ENCODE peak calls at places on chromosome 22, in five cellular contexts. One of them, this sample, is unnamed.

GRCh38 chr22:29631725-29632124 is 28.3 kb downstream of the NF2 start:
- DNase-seq in CD8-positive, alpha-beta memory T cell: no peak
- DNase-seq in activated effector memory CD4-positive, alpha-beta T cell treated with anti-CD3 and anti-CD28 coated beads, Interleukin-2, amount 50 U/mL, for 16 hours: no peak
- DNase-seq in EL: no peak
- DNase-seq in GM12865: no peak
- DNase-seq in this sample: no peak

GRCh38 chr22:48615171-48616008 is 1212.3 kb downstream of the BRD1 start:
- DNase-seq in GM12865: no peak
- DNase-seq in activated effector memory CD4-positive, alpha-beta T cell treated with anti-CD3 and anti-CD28 coated beads, Interleukin-2, amount 50 U/mL, for 16 hours: no peak
- DNase-seq in EL: no peak
- DNase-seq in CD8-positive, alpha-beta memory T cell: no peak
- DNase-seq in this sample: no peak

GRCh38 chr22:16699336-16699735 is 106.7 kb upstream of the CCT8L2 start:
- DNase-seq in activated effector memory CD4-positive, alpha-beta T cell treated with anti-CD3 and anti-CD28 coated beads, Interleukin-2, amount 50 U/mL, for 16 hours: no peak
- DNase-seq in CD8-positive, alpha-beta memory T cell: no peak
- DNase-seq in EL: no peak
- DNase-seq in GM12865: no peak
- DNase-seq in this sample: no peak

GRCh38 chr22:42336527-42337227 is 66.2 kb upstream of the TCF20 start:
- DNase-seq in activated effector memory CD4-positive, alpha-beta T cell treated with anti-CD3 and anti-CD28 coated beads, Interleukin-2, amount 50 U/mL, for 16 hours: no peak
- DNase-seq in CD8-positive, alpha-beta memory T cell: no peak
- DNase-seq in EL: peak; percentile 27
- DNase-seq in GM12865: no peak
- DNase-seq in this sample: no peak

GRCh38 chr22:38953577-38954413 is 3.6 kb upstream of the APOBEC3A start:
- DNase-seq in GM12865: peak; percentile 96
- DNase-seq in activated effector memory CD4-positive, alpha-beta T cell treated with anti-CD3 and anti-CD28 coated beads, Interleukin-2, amount 50 U/mL, for 16 hours: peak; percentile 87
- DNase-seq in EL: peak; percentile 28
- DNase-seq in CD8-positive, alpha-beta memory T cell: peak; percentile 5
- DNase-seq in this sample: peak; percentile 44

GRCh38 chr22:35349368-35349703 is 31.6 kb upstream of the HMOX1 start:
- DNase-seq in GM12865: no peak
- DNase-seq in activated effector memory CD4-positive, alpha-beta T cell treated with anti-CD3 and anti-CD28 coated beads, Interleukin-2, amount 50 U/mL, for 16 hours: no peak
- DNase-seq in EL: no peak
- DNase-seq in CD8-positive, alpha-beta memory T cell: no peak
- DNase-seq in this sample: no peak

GRCh38 chr22:45757936-45758335 is 86.3 kb downstream of the ATXN10 start:
- DNase-seq in GM12865: no peak
- DNase-seq in CD8-positive, alpha-beta memory T cell: no peak
- DNase-seq in activated effector memory CD4-positive, alpha-beta T cell treated with anti-CD3 and anti-CD28 coated beads, Interleukin-2, amount 50 U/mL, for 16 hours: no peak
- DNase-seq in EL: no peak
- DNase-seq in this sample: no peak

GRCh38 chr22:46084943-46085830 is 65.1 kb upstream of the PPARA start:
- DNase-seq in activated effector memory CD4-positive, alpha-beta T cell treated with anti-CD3 and anti-CD28 coated beads, Interleukin-2, amount 50 U/mL, for 16 hours: no peak
- DNase-seq in CD8-positive, alpha-beta memory T cell: no peak
- DNase-seq in EL: peak; percentile 59
- DNase-seq in GM12865: no peak
- DNase-seq in this sample: no peak

GRCh38 chr22:25360411-25360810 is 141.0 kb downstream of the CRYBB2 start:
- DNase-seq in GM12865: no peak
- DNase-seq in EL: no peak
- DNase-seq in CD8-positive, alpha-beta memory T cell: no peak
- DNase-seq in activated effector memory CD4-positive, alpha-beta T cell treated with anti-CD3 and anti-CD28 coated beads, Interleukin-2, amount 50 U/mL, for 16 hours: peak; percentile 50
- DNase-seq in this sample: no peak

GRCh38 chr22:49847751-49848689 is 5.6 kb upstream of the ZBED4 start:
- DNase-seq in CD8-positive, alpha-beta memory T cell: no peak
- DNase-seq in EL: no peak
- DNase-seq in GM12865: no peak
- DNase-seq in activated effector memory CD4-positive, alpha-beta T cell treated with anti-CD3 and anti-CD28 coated beads, Interleukin-2, amount 50 U/mL, for 16 hours: peak; percentile 59
- DNase-seq in this sample: no peak

GRCh38 chr22:42646569-42647525 is 2.3 kb downstream of the CYB5R3 start:
- DNase-seq in EL: no peak
- DNase-seq in activated effector memory CD4-positive, alpha-beta T cell treated with anti-CD3 and anti-CD28 coated beads, Interleukin-2, amount 50 U/mL, for 16 hours: no peak
- DNase-seq in GM12865: no peak
- DNase-seq in CD8-positive, alpha-beta memory T cell: no peak
- DNase-seq in this sample: peak; percentile 34